ENCODE peak calls at places on chromosomes 12 and 14, in eight cellular contexts. K is GM12865; Q is IMR-90; G is AG04449; J is progenitor cell of endocrine pancreas; H is cardiac fibroblast; B is CD8-positive, alpha-beta T cell; T is psoas muscle. V is an unnamed sample.

GRCh38 chr12:89278169-89278568 is 74.1 kb downstream of the DUSP6 start:
- DNase-seq in T (no peak), J (no peak), Q (no peak), B (no peak), G (no peak), H (no peak), K (no peak), V (no peak)

GRCh38 chr12:80551897-80552296 is 107.9 kb downstream of the PTPRQ start:
- DNase-seq in B (no peak), Q (peak; percentile 99), G (peak; percentile 89), J (no peak), K (no peak), H (peak; percentile 97), T (no peak), V (no peak)

GRCh38 chr12:2864198-2864597 is 7.4 kb upstream of the TEX52 start:
- DNase-seq in Q (no peak), J (no peak), G (no peak), K (no peak), H (no peak), B (no peak), T (no peak), V (no peak)

GRCh38 chr12:54463034-54463433 is 10.4 kb downstream of the GTSF1 start:
- DNase-seq in K (no peak), T (peak; percentile 65), Q (peak; percentile 27), G (no peak), H (peak; percentile 95), B (no peak), J (no peak), V (peak; percentile 76)

GRCh38 chr12:12734561-12735071 is 17.4 kb downstream of the CDKN1B start:
- DNase-seq in Q (peak; percentile 75), K (no peak), J (no peak), G (no peak), T (no peak), B (no peak), H (peak; percentile 39), V (no peak)

GRCh38 chr14:104598039-104598438 is 6.5 kb downstream of the TMEM179 start:
- DNase-seq in G (no peak), T (peak; percentile 10), H (no peak), K (no peak), Q (no peak), J (no peak), B (no peak), V (no peak)

GRCh38 chr12:27031531-27031930 is 9.2 kb downstream of the MED21 start:
- DNase-seq in Q (peak; percentile 60), T (no peak), K (no peak), J (no peak), G (peak; percentile 40), B (no peak), H (no peak), V (no peak)

GRCh38 chr12:124995200-124995961 is 1.9 kb downstream of the BRI3BP start:
- DNase-seq in T (no peak), B (no peak), G (no peak), K (peak; percentile 59), H (no peak), J (no peak), Q (no peak), V (no peak)

GRCh38 chr12:115213538-115213961 is 529.6 kb upstream of the TBX3 start:
- DNase-seq in J (no peak), H (no peak), G (no peak), T (no peak), B (no peak), Q (no peak), K (no peak), V (no peak)

GRCh38 chr12:120356567-120357030 is 12.4 kb downstream of the MSI1 start:
- DNase-seq in B (peak; percentile 75), Q (peak; percentile 81), H (peak; percentile 87), J (peak; percentile 67), T (peak; percentile 70), K (peak; percentile 77), G (peak; percentile 42), V (peak; percentile 62)

GRCh38 chr14:92496458-92496857 is 17.1 kb upstream of the RIN3 start:
- DNase-seq in T (no peak), Q (no peak), G (no peak), J (no peak), H (no peak), B (no peak), K (no peak), V (no peak)

GRCh38 chr12:542290-543113 is 82.8 kb downstream of the B4GALNT3 start:
- DNase-seq in T (no peak), B (no peak), Q (no peak), K (no peak), H (no peak), J (no peak), G (no peak), V (peak; percentile 16)

GRCh38 chr12:29234552-29234951 is 85.5 kb downstream of the FAR2 start:
- DNase-seq in T (no peak), Q (no peak), G (no peak), J (no peak), B (no peak), K (no peak), H (no peak), V (no peak)

GRCh38 chr14:61532818-61533217 is 162.5 kb upstream of the HIF1A start:
- DNase-seq in H (no peak), K (no peak), J (no peak), G (no peak), T (no peak), Q (no peak), B (no peak), V (no peak)

DNA sequence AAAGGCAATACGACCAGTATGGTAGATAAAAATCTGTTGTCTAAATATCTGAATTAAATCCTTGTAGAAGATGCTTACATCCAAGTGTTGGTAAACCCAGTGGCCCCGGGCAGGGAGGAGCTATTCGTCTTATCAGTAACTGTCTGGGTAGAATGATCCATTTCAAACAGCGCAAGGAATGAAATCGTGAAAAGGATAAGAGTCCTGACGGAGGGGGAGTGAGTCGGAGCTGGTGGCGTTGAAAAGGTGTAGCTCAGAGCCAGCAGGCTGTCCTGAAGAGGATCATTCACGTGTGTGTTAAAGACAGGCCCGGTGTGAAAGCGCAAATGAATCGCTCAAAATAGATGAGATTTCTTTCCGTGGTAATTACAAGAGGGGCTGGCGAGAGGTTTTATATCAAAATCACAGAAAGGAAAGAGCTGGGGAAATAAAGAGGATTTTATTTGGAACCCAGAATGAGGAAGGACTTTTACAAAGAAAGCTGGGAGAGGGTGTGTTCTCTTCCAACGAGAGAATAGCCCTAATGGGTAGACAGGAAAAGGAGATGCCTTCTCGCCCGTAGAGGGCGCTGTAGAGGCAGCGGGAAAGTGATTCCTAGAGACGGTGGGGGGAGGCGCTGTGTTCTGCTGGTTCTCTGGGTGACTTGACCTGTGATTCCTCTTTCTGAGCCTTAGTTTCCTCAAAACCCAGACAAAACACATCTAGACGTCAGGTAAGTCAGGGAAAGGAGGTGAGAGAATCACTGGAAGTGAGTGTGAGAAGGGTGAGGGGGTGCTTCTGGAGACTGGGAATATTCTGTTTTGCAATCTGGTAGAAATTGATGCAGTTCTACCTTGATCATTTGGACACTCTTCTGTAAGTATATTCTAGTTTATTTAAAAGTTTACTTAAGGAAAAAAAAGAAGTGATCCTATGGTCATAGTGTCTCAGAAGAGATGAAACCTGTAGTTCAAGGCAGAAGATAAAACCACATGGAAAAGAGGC is 39.3 kb downstream of the SRRM4 start:
- DNase-seq in T (no peak), K (peak; percentile 14), Q (no peak), G (no peak), H (no peak), B (no peak), J (peak; percentile 41), V (no peak)
- TF ChIP-seq CTCF in T (no peak), K (peak; percentile 55), Q (no peak), G (no peak), H (peak; percentile 7), B (no peak), J (peak; percentile 83), V (peak; percentile 16)

GRCh38 chr14:57575482-57575881 is 81.8 kb upstream of the CCDC198 start:
- DNase-seq in T (no peak), Q (no peak), H (no peak), J (no peak), K (no peak), G (no peak), B (no peak), V (no peak)

GRCh38 chr14:57573193-57573592 is 79.5 kb upstream of the CCDC198 start:
- DNase-seq in K (no peak), H (no peak), B (no peak), T (no peak), J (no peak), G (no peak), Q (no peak), V (no peak)

GRCh38 chr14:57578427-57579220 is 85.0 kb upstream of the CCDC198 start:
- DNase-seq in K (no peak), T (no peak), G (no peak), Q (no peak), H (no peak), B (no peak), J (no peak), V (no peak)

GRCh38 chr14:57576498-57576897 is 82.8 kb upstream of the CCDC198 start:
- DNase-seq in K (no peak), Q (no peak), H (no peak), J (no peak), B (no peak), T (no peak), G (no peak), V (no peak)

DNA sequence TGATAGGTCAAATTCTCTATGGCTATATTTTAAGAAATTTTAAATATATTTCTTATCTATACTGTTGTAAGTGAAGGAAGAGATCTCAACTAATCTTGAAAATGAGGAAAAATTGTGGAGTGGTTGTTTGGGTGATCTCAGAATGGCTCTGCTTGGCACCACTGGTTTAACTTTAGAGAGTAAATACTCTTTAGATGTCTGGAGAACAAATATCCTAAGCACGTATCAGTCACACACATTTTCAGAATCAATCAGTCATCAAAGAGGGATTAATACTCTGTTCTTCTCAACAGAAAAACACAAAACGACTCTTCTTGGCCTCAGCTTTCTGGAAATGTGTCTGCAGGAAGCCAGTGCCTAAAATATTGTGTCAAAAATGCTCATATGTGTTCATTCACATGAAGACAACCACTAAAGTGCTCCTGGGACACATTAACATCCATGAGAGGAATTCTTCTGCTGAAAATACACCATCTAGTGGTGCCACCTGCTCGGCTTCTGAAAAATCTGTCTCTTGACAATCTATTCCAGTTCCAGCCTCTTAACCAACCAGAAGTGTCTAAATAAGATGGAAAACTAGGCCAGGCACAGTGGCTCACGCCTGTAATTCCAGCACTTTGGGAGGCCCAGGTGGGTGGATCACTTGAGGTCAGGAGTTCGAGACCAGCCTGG is 81.1 kb upstream of the CCDC198 start:
- DNase-seq in H (no peak), J (no peak), B (no peak), T (no peak), G (no peak), Q (no peak), K (no peak), V (no peak)
- TF ChIP-seq CTCF in H (no peak), J (peak; percentile 25), B (no peak), T (no peak), G (no peak), Q (no peak), K (no peak), V (no peak)

GRCh38 chr14:77470192-77470870 is 12.4 kb downstream of the AHSA1 start:
- DNase-seq in K (no peak), H (no peak), G (no peak), T (no peak), B (no peak), Q (no peak), J (no peak), V (no peak)
- TF ChIP-seq CTCF in K (no peak), H (no peak), G (no peak), T (no peak), B (no peak), Q (no peak), J (no peak), V (no peak)

DNA sequence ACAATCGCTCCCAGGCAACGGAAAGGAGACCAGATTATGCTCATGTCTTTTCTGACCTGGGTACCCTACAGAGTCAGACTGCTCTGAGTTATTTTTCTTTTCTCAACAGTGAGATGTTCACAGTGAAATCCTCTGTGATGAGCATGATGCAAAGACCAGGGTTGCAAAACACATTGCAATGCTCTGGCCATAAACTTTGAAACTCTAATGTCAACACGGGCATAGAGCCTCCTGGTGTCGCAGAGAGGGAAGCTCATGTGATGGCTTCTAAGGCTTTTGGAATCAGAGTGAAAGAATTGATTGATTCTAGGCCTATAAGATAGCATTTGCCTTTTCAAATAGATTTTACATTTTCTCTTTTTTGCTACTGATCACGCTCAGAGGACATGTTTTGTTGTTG is 193.4 kb downstream of the RASSF9 start:
- DNase-seq in H (peak; percentile 76), Q (peak; percentile 78), J (no peak), B (no peak), K (peak; percentile 9), G (peak; percentile 40), T (no peak), V (no peak)
- TF ChIP-seq CTCF in H (peak; percentile 57), Q (peak; percentile 61), J (peak; percentile 23), B (no peak), K (peak; percentile 8), G (peak; percentile 33), T (no peak), V (no peak)